ENCODE peak calls at places on chromosome 11, in six cellular contexts. One of them, this sample, is unnamed.

GRCh38 chr11:79235696-79236095 is 205.1 kb downstream of the TENM4 start:
- DNase-seq in stimulated activated CD4-positive, alpha-beta T cell treated with anti-CD3 and anti-CD28 coated beads, Interleukin-1b, Interleukin-23, amount 100 ng/mL, for 24 hours: no peak
- DNase-seq in activated T-cell treated with anti-CD3 and anti-CD28 coated beads, Interleukin-2, amount 50 U/mL, for 1 hour: no peak
- DNase-seq in fibroblast of pulmonary artery: no peak
- DNase-seq in sigmoid colon: no peak
- DNase-seq in NCI-H1092: no peak
- DNase-seq in this sample: no peak

GRCh38 chr11:100863080-100863581 is 176.0 kb downstream of the ARHGAP42 start:
- DNase-seq in stimulated activated CD4-positive, alpha-beta T cell treated with anti-CD3 and anti-CD28 coated beads, Interleukin-1b, Interleukin-23, amount 100 ng/mL, for 24 hours: no peak
- DNase-seq in activated T-cell treated with anti-CD3 and anti-CD28 coated beads, Interleukin-2, amount 50 U/mL, for 1 hour: no peak
- DNase-seq in fibroblast of pulmonary artery: peak; percentile 80
- DNase-seq in sigmoid colon: no peak
- DNase-seq in NCI-H1092: no peak
- DNase-seq in this sample: no peak

GRCh38 chr11:100984668-100985067 is 144.9 kb downstream of the PGR start:
- DNase-seq in stimulated activated CD4-positive, alpha-beta T cell treated with anti-CD3 and anti-CD28 coated beads, Interleukin-1b, Interleukin-23, amount 100 ng/mL, for 24 hours: no peak
- DNase-seq in activated T-cell treated with anti-CD3 and anti-CD28 coated beads, Interleukin-2, amount 50 U/mL, for 1 hour: no peak
- DNase-seq in fibroblast of pulmonary artery: no peak
- DNase-seq in sigmoid colon: no peak
- DNase-seq in NCI-H1092: no peak
- DNase-seq in this sample: no peak

GRCh38 chr11:9138612-9139579 is 47.5 kb upstream of the SCUBE2 start:
- DNase-seq in stimulated activated CD4-positive, alpha-beta T cell treated with anti-CD3 and anti-CD28 coated beads, Interleukin-1b, Interleukin-23, amount 100 ng/mL, for 24 hours: peak; percentile 10
- DNase-seq in activated T-cell treated with anti-CD3 and anti-CD28 coated beads, Interleukin-2, amount 50 U/mL, for 1 hour: no peak
- DNase-seq in fibroblast of pulmonary artery: peak; percentile 90
- DNase-seq in sigmoid colon: no peak
- DNase-seq in NCI-H1092: peak; percentile 91
- DNase-seq in this sample: peak; percentile 48

GRCh38 chr11:95255523-95256165 is 24.6 kb upstream of the SESN3 start:
- DNase-seq in stimulated activated CD4-positive, alpha-beta T cell treated with anti-CD3 and anti-CD28 coated beads, Interleukin-1b, Interleukin-23, amount 100 ng/mL, for 24 hours: no peak
- DNase-seq in activated T-cell treated with anti-CD3 and anti-CD28 coated beads, Interleukin-2, amount 50 U/mL, for 1 hour: no peak
- DNase-seq in fibroblast of pulmonary artery: no peak
- DNase-seq in sigmoid colon: no peak
- DNase-seq in NCI-H1092: peak; percentile 86
- DNase-seq in this sample: no peak

GRCh38 chr11:102283088-102283487 is 34.2 kb upstream of the BIRC3 start:
- DNase-seq in stimulated activated CD4-positive, alpha-beta T cell treated with anti-CD3 and anti-CD28 coated beads, Interleukin-1b, Interleukin-23, amount 100 ng/mL, for 24 hours: no peak
- DNase-seq in activated T-cell treated with anti-CD3 and anti-CD28 coated beads, Interleukin-2, amount 50 U/mL, for 1 hour: no peak
- DNase-seq in fibroblast of pulmonary artery: no peak
- DNase-seq in sigmoid colon: no peak
- DNase-seq in NCI-H1092: no peak
- DNase-seq in this sample: no peak

GRCh38 chr11:105211806-105212531 is 72.4 kb upstream of the CARD18 start:
- DNase-seq in stimulated activated CD4-positive, alpha-beta T cell treated with anti-CD3 and anti-CD28 coated beads, Interleukin-1b, Interleukin-23, amount 100 ng/mL, for 24 hours: no peak
- DNase-seq in activated T-cell treated with anti-CD3 and anti-CD28 coated beads, Interleukin-2, amount 50 U/mL, for 1 hour: no peak
- DNase-seq in fibroblast of pulmonary artery: peak; percentile 39
- DNase-seq in sigmoid colon: no peak
- DNase-seq in NCI-H1092: no peak
- DNase-seq in this sample: no peak

GRCh38 chr11:30381879-30382278 is 59.0 kb downstream of the ARL14EP start:
- DNase-seq in stimulated activated CD4-positive, alpha-beta T cell treated with anti-CD3 and anti-CD28 coated beads, Interleukin-1b, Interleukin-23, amount 100 ng/mL, for 24 hours: no peak
- DNase-seq in activated T-cell treated with anti-CD3 and anti-CD28 coated beads, Interleukin-2, amount 50 U/mL, for 1 hour: no peak
- DNase-seq in fibroblast of pulmonary artery: no peak
- DNase-seq in sigmoid colon: no peak
- DNase-seq in NCI-H1092: no peak
- DNase-seq in this sample: no peak

GRCh38 chr11:118572075-118572913 is at the start of gene ARCN1:
- DNase-seq in stimulated activated CD4-positive, alpha-beta T cell treated with anti-CD3 and anti-CD28 coated beads, Interleukin-1b, Interleukin-23, amount 100 ng/mL, for 24 hours: peak; percentile 68
- DNase-seq in activated T-cell treated with anti-CD3 and anti-CD28 coated beads, Interleukin-2, amount 50 U/mL, for 1 hour: peak; percentile 80
- DNase-seq in fibroblast of pulmonary artery: peak; percentile 77
- DNase-seq in sigmoid colon: peak; percentile 92
- DNase-seq in NCI-H1092: peak; percentile 72
- DNase-seq in this sample: peak; percentile 5

GRCh38 chr11:70828498-70829159 is 423.7 kb downstream of the SHANK2 start:
- DNase-seq in stimulated activated CD4-positive, alpha-beta T cell treated with anti-CD3 and anti-CD28 coated beads, Interleukin-1b, Interleukin-23, amount 100 ng/mL, for 24 hours: no peak
- DNase-seq in activated T-cell treated with anti-CD3 and anti-CD28 coated beads, Interleukin-2, amount 50 U/mL, for 1 hour: no peak
- DNase-seq in fibroblast of pulmonary artery: no peak
- DNase-seq in sigmoid colon: peak; percentile 89
- DNase-seq in NCI-H1092: peak; percentile 14
- DNase-seq in this sample: peak; percentile 52

GRCh38 chr11:18314794-18315523 is 7.0 kb downstream of the HPS5 start:
- DNase-seq in stimulated activated CD4-positive, alpha-beta T cell treated with anti-CD3 and anti-CD28 coated beads, Interleukin-1b, Interleukin-23, amount 100 ng/mL, for 24 hours: no peak
- DNase-seq in activated T-cell treated with anti-CD3 and anti-CD28 coated beads, Interleukin-2, amount 50 U/mL, for 1 hour: no peak
- DNase-seq in fibroblast of pulmonary artery: no peak
- DNase-seq in sigmoid colon: no peak
- DNase-seq in NCI-H1092: no peak
- DNase-seq in this sample: no peak

GRCh38 chr11:64348611-64349387 is 8.8 kb downstream of the CCDC88B start:
- DNase-seq in stimulated activated CD4-positive, alpha-beta T cell treated with anti-CD3 and anti-CD28 coated beads, Interleukin-1b, Interleukin-23, amount 100 ng/mL, for 24 hours: no peak
- DNase-seq in activated T-cell treated with anti-CD3 and anti-CD28 coated beads, Interleukin-2, amount 50 U/mL, for 1 hour: no peak
- DNase-seq in fibroblast of pulmonary artery: no peak
- DNase-seq in sigmoid colon: no peak
- DNase-seq in NCI-H1092: no peak
- DNase-seq in this sample: no peak

GRCh38 chr11:85800595-85801342 is 10.2 kb downstream of the SYTL2 start:
- DNase-seq in stimulated activated CD4-positive, alpha-beta T cell treated with anti-CD3 and anti-CD28 coated beads, Interleukin-1b, Interleukin-23, amount 100 ng/mL, for 24 hours: no peak
- DNase-seq in activated T-cell treated with anti-CD3 and anti-CD28 coated beads, Interleukin-2, amount 50 U/mL, for 1 hour: no peak
- DNase-seq in fibroblast of pulmonary artery: no peak
- DNase-seq in sigmoid colon: no peak
- DNase-seq in NCI-H1092: no peak
- DNase-seq in this sample: no peak

GRCh38 chr11:125603207-125603606 is 10.6 kb downstream of the STT3A start:
- DNase-seq in stimulated activated CD4-positive, alpha-beta T cell treated with anti-CD3 and anti-CD28 coated beads, Interleukin-1b, Interleukin-23, amount 100 ng/mL, for 24 hours: no peak
- DNase-seq in activated T-cell treated with anti-CD3 and anti-CD28 coated beads, Interleukin-2, amount 50 U/mL, for 1 hour: no peak
- DNase-seq in fibroblast of pulmonary artery: no peak
- DNase-seq in sigmoid colon: no peak
- DNase-seq in NCI-H1092: no peak
- DNase-seq in this sample: no peak

GRCh38 chr11:7575841-7576451 is 62.1 kb downstream of the PPFIBP2 start:
- DNase-seq in stimulated activated CD4-positive, alpha-beta T cell treated with anti-CD3 and anti-CD28 coated beads, Interleukin-1b, Interleukin-23, amount 100 ng/mL, for 24 hours: peak; percentile 13
- DNase-seq in activated T-cell treated with anti-CD3 and anti-CD28 coated beads, Interleukin-2, amount 50 U/mL, for 1 hour: peak; percentile 23
- DNase-seq in fibroblast of pulmonary artery: no peak
- DNase-seq in sigmoid colon: no peak
- DNase-seq in NCI-H1092: no peak
- DNase-seq in this sample: no peak

GRCh38 chr11:12166299-12167092 is 56.1 kb downstream of the MICAL2 start:
- DNase-seq in stimulated activated CD4-positive, alpha-beta T cell treated with anti-CD3 and anti-CD28 coated beads, Interleukin-1b, Interleukin-23, amount 100 ng/mL, for 24 hours: no peak
- DNase-seq in activated T-cell treated with anti-CD3 and anti-CD28 coated beads, Interleukin-2, amount 50 U/mL, for 1 hour: no peak
- DNase-seq in fibroblast of pulmonary artery: no peak
- DNase-seq in sigmoid colon: no peak
- DNase-seq in NCI-H1092: no peak
- DNase-seq in this sample: no peak

GRCh38 chr11:70220920-70221319 is 17.8 kb downstream of the FADD start:
- DNase-seq in stimulated activated CD4-positive, alpha-beta T cell treated with anti-CD3 and anti-CD28 coated beads, Interleukin-1b, Interleukin-23, amount 100 ng/mL, for 24 hours: no peak
- DNase-seq in activated T-cell treated with anti-CD3 and anti-CD28 coated beads, Interleukin-2, amount 50 U/mL, for 1 hour: no peak
- DNase-seq in fibroblast of pulmonary artery: peak; percentile 36
- DNase-seq in sigmoid colon: no peak
- DNase-seq in NCI-H1092: no peak
- DNase-seq in this sample: no peak

GRCh38 chr11:132644511-132644910 is 887.8 kb downstream of the OPCML start:
- DNase-seq in stimulated activated CD4-positive, alpha-beta T cell treated with anti-CD3 and anti-CD28 coated beads, Interleukin-1b, Interleukin-23, amount 100 ng/mL, for 24 hours: no peak
- DNase-seq in activated T-cell treated with anti-CD3 and anti-CD28 coated beads, Interleukin-2, amount 50 U/mL, for 1 hour: no peak
- DNase-seq in fibroblast of pulmonary artery: no peak
- DNase-seq in sigmoid colon: no peak
- DNase-seq in NCI-H1092: no peak
- DNase-seq in this sample: peak; percentile 68

GRCh38 chr11:79018371-79018849 is 422.4 kb downstream of the TENM4 start:
- DNase-seq in stimulated activated CD4-positive, alpha-beta T cell treated with anti-CD3 and anti-CD28 coated beads, Interleukin-1b, Interleukin-23, amount 100 ng/mL, for 24 hours: no peak
- DNase-seq in activated T-cell treated with anti-CD3 and anti-CD28 coated beads, Interleukin-2, amount 50 U/mL, for 1 hour: no peak
- DNase-seq in fibroblast of pulmonary artery: peak; percentile 91
- DNase-seq in sigmoid colon: no peak
- DNase-seq in NCI-H1092: no peak
- DNase-seq in this sample: no peak

GRCh38 chr11:46306296-46306853 is 28.9 kb downstream of the CREB3L1 start:
- DNase-seq in stimulated activated CD4-positive, alpha-beta T cell treated with anti-CD3 and anti-CD28 coated beads, Interleukin-1b, Interleukin-23, amount 100 ng/mL, for 24 hours: no peak
- DNase-seq in activated T-cell treated with anti-CD3 and anti-CD28 coated beads, Interleukin-2, amount 50 U/mL, for 1 hour: no peak
- DNase-seq in fibroblast of pulmonary artery: no peak
- DNase-seq in sigmoid colon: no peak
- DNase-seq in NCI-H1092: no peak
- DNase-seq in this sample: no peak

GRCh38 chr11:27496461-27496860 is 10.1 kb downstream of the LIN7C start:
- DNase-seq in stimulated activated CD4-positive, alpha-beta T cell treated with anti-CD3 and anti-CD28 coated beads, Interleukin-1b, Interleukin-23, amount 100 ng/mL, for 24 hours: no peak
- DNase-seq in activated T-cell treated with anti-CD3 and anti-CD28 coated beads, Interleukin-2, amount 50 U/mL, for 1 hour: no peak
- DNase-seq in fibroblast of pulmonary artery: peak; percentile 15
- DNase-seq in sigmoid colon: no peak
- DNase-seq in NCI-H1092: no peak
- DNase-seq in this sample: no peak

GRCh38 chr11:1946812-1947480 is at the start of gene MRPL23:
- DNase-seq in stimulated activated CD4-positive, alpha-beta T cell treated with anti-CD3 and anti-CD28 coated beads, Interleukin-1b, Interleukin-23, amount 100 ng/mL, for 24 hours: peak; percentile 21
- DNase-seq in activated T-cell treated with anti-CD3 and anti-CD28 coated beads, Interleukin-2, amount 50 U/mL, for 1 hour: no peak
- DNase-seq in fibroblast of pulmonary artery: no peak
- DNase-seq in sigmoid colon: peak; percentile 27
- DNase-seq in NCI-H1092: no peak
- DNase-seq in this sample: no peak

GRCh38 chr11:10117709-10118341 is 176.2 kb downstream of the SBF2 start:
- DNase-seq in stimulated activated CD4-positive, alpha-beta T cell treated with anti-CD3 and anti-CD28 coated beads, Interleukin-1b, Interleukin-23, amount 100 ng/mL, for 24 hours: no peak
- DNase-seq in activated T-cell treated with anti-CD3 and anti-CD28 coated beads, Interleukin-2, amount 50 U/mL, for 1 hour: no peak
- DNase-seq in fibroblast of pulmonary artery: peak; percentile 81
- DNase-seq in sigmoid colon: no peak
- DNase-seq in NCI-H1092: no peak
- DNase-seq in this sample: no peak

GRCh38 chr11:86292912-86293606 is 9.0 kb upstream of the HIKESHI start:
- DNase-seq in stimulated activated CD4-positive, alpha-beta T cell treated with anti-CD3 and anti-CD28 coated beads, Interleukin-1b, Interleukin-23, amount 100 ng/mL, for 24 hours: peak; percentile 50
- DNase-seq in activated T-cell treated with anti-CD3 and anti-CD28 coated beads, Interleukin-2, amount 50 U/mL, for 1 hour: no peak
- DNase-seq in fibroblast of pulmonary artery: no peak
- DNase-seq in sigmoid colon: no peak
- DNase-seq in NCI-H1092: no peak
- DNase-seq in this sample: no peak

This sample was measured in NCI-H1694 treated with DMSO at 0.1 percent for 48 hours.